ENCODE peak calls at places on chromosome 6, in six cellular contexts. S is Calu3; F is CD8-positive, alpha-beta memory T cell; W is AG09309; P is COR-L47; M is ELR. D is an unnamed sample.

GRCh38 chr6:52881996-52882841 is 27.3 kb downstream of the GSTA3 start:
- DNase-seq in F (peak), P (peak), W (peak), S (peak), M (peak), D (peak)

GRCh38 chr6:151291145-151292055 is 51.6 kb downstream of the AKAP12 start:
- DNase-seq in F (no peak), S (no peak), P (no peak), M (no peak), W (no peak), D (no peak)

GRCh38 chr6:164927288-164928040 is 381.9 kb downstream of the C6orf118 start:
- DNase-seq in P (no peak), S (peak), F (peak), M (peak), W (peak), D (peak)

GRCh38 chr6:135722679-135723078 is 128.8 kb upstream of the PDE7B start:
- DNase-seq in F (no peak), P (no peak), W (peak), S (peak), M (peak), D (no peak)

GRCh38 chr6:20188630-20189075 is 23.6 kb downstream of the MBOAT1 start:
- DNase-seq in M (no peak), P (no peak), S (no peak), W (no peak), F (no peak), D (no peak)

GRCh38 chr6:49423817-49424216 is 39.2 kb downstream of the MMUT start:
- DNase-seq in M (peak), S (no peak), W (no peak), F (no peak), P (peak), D (no peak)

GRCh38 chr6:107114213-107114871 is 973 bp downstream of the BEND3 start:
- DNase-seq in S (peak), P (peak), W (peak), F (peak), M (peak), D (peak)

GRCh38 chr6:16130932-16131387 is 2.1 kb downstream of the MYLIP start:
- DNase-seq in W (peak), S (peak), F (peak), M (peak), P (no peak), D (peak)

GRCh38 chr6:135941275-135941674 is 89.8 kb downstream of the PDE7B start:
- DNase-seq in F (no peak), M (peak), P (no peak), W (no peak), S (no peak), D (no peak)

GRCh38 chr6:144918073-144918472 is 632.9 kb downstream of the UTRN start:
- DNase-seq in P (no peak), M (no peak), S (no peak), F (no peak), W (no peak), D (no peak)

GRCh38 chr6:3211681-3212080 is 15.8 kb downstream of the TUBB2B start:
- DNase-seq in M (no peak), P (no peak), W (no peak), F (no peak), S (no peak), D (no peak)

GRCh38 chr6:11710968-11711643 is 67.5 kb downstream of the ADTRP start:
- DNase-seq in P (no peak), F (no peak), M (no peak), S (no peak), W (no peak), D (no peak)

GRCh38 chr6:139013185-139013800 is 15.3 kb upstream of the ABRACL start:
- DNase-seq in W (no peak), M (no peak), S (no peak), F (no peak), P (no peak), D (no peak)

GRCh38 chr6:161257778-161258457 is 15.9 kb downstream of the AGPAT4 start:
- DNase-seq in M (peak), S (no peak), W (peak), P (no peak), F (no peak), D (no peak)

D was measured in RPMI8226.